ENCODE peak calls at places on chromosome 18, in seven cellular contexts. B is hepatocyte, G is astrocyte, Z is tibial artery, U is suprapubic skin, L is neuronal stem cell, D is IMR-90. E is an unnamed sample.
A peak's percentile ranks its signal among the peaks of the same experiment; 100 is the strongest.

GRCh38 chr18:13577091-13577697 is 149.2 kb downstream of the FAM210A start:
- DNase-seq in B (no peak), G (peak; percentile 60), Z (no peak), U (no peak), L (no peak), D (peak; percentile 7), E (no peak)

GRCh38 chr18:68448736-68449135 is 266.2 kb downstream of the TMX3 start:
- DNase-seq in B (no peak), G (peak; percentile 94), Z (no peak), U (no peak), L (no peak), D (peak; percentile 86), E (no peak)

GRCh38 chr18:54712315-54712714 is 116.0 kb upstream of the RAB27B start:
- DNase-seq in B (no peak), G (peak; percentile 76), Z (no peak), U (no peak), L (no peak), D (peak; percentile 87), E (no peak)

GRCh38 chr18:45764000-45764686 is 40.2 kb downstream of the SLC14A1 start:
- DNase-seq in B (no peak), G (no peak), Z (no peak), U (no peak), L (no peak), D (peak; percentile 67), E (no peak)

GRCh38 chr18:50569930-50570329 is 10.0 kb downstream of the MAPK4 start:
- DNase-seq in B (no peak), G (no peak), Z (no peak), U (no peak), L (no peak), D (no peak), E (no peak)

GRCh38 chr18:44589709-44590108 is 91.0 kb upstream of the SETBP1 start:
- DNase-seq in B (peak; percentile 17), G (peak; percentile 92), Z (no peak), U (no peak), L (no peak), D (peak; percentile 74), E (no peak)

GRCh38 chr18:70335892-70336726 is 47.3 kb downstream of the SOCS6 start:
- DNase-seq in B (peak; percentile 26), G (no peak), Z (no peak), U (no peak), L (no peak), D (no peak), E (no peak)

GRCh38 chr18:58792086-58792485 is 72.6 kb upstream of the ZNF532 start:
- DNase-seq in B (no peak), G (no peak), Z (no peak), U (no peak), L (no peak), D (no peak), E (no peak)

GRCh38 chr18:58005036-58005435 is 39.0 kb upstream of the NEDD4L start:
- DNase-seq in B (no peak), G (peak; percentile 54), Z (no peak), U (no peak), L (no peak), D (peak; percentile 40), E (no peak)

GRCh38 chr18:24465491-24465890 is 5.1 kb downstream of the HRH4 start:
- DNase-seq in B (no peak), G (no peak), Z (no peak), U (no peak), L (no peak), D (no peak), E (no peak)

GRCh38 chr18:14925281-14925709 is 177.3 kb downstream of the ANKRD30B start:
- DNase-seq in B (no peak), G (no peak), Z (no peak), U (peak; percentile 64), L (no peak), D (no peak), E (no peak)
- H3K9me3 ChIP-seq in B (no peaks in the 10 kb centered on the region), G (peaks cover 17% of the 10 kb centered on the region), Z (no peaks in the 10 kb centered on the region), U (no peaks in the 10 kb centered on the region), L (peaks cover 31% of the 10 kb centered on the region), D (peaks cover 38% of the 10 kb centered on the region), E (no peaks in the 10 kb centered on the region)

DNA sequence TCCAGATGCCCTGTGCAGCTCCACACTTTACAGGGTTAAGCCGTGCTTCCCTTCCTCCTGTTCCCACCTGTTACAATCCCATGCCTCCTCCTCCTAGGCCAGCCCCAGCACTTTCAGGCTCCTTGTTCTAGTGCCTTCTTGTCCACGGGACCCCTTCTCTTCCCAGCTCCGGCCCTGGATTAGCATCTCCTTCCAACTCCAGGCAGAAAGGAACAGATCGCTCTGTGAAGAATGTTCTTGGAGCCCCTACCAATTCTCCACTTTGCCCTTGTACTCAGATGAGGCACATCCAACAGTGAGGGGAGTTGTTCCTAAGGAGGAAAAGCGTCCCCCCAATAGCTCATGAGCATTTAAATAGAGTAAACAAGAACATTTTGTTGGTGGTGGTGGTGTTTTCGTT is 72.7 kb downstream of the CABLES1 start:
- DNase-seq in B (no peak), G (no peak), Z (no peak), U (no peak), L (no peak), D (no peak), E (no peak)
- H3K9me3 ChIP-seq in B (no peaks in the 10 kb centered on the region), G (peaks cover 7% of the 10 kb centered on the region), Z (no peaks in the 10 kb centered on the region), U (no peaks in the 10 kb centered on the region), L (peaks cover 4% of the 10 kb centered on the region), D (peaks cover 7% of the 10 kb centered on the region), E (no peaks in the 10 kb centered on the region)

GRCh38 chr18:8088626-8089025 is 520.6 kb upstream of the RAB12 start:
- DNase-seq in B (no peak), G (no peak), Z (no peak), U (no peak), L (no peak), D (no peak), E (no peak)
- H3K9me3 ChIP-seq in B (no peaks in the 10 kb centered on the region), G (no peaks in the 10 kb centered on the region), Z (no peaks in the 10 kb centered on the region), U (no peaks in the 10 kb centered on the region), L (no peaks in the 10 kb centered on the region), D (no peaks in the 10 kb centered on the region), E (no peaks in the 10 kb centered on the region)

GRCh38 chr18:43514747-43515146 is 237.5 kb upstream of the SYT4 start:
- DNase-seq in B (no peak), G (no peak), Z (no peak), U (no peak), L (no peak), D (no peak), E (no peak)

DNA sequence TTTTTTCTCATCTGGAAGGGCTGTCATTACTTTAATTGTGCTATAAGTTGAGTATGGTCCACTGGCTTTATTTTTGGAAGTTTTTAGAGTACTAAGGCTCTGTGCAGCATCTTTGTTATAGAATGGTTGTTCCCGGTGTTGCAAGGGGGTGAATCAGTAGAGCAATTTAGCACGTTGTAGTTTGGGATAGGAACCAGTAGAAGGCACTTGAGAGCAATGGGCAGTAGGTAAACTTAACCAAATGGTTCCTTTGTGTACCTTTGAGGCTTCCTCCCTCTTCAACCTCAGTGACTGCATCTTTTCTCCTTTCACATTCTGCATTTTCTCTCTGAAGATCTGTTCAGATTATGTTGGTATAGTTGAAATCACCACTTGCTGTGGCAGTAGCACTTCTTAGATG is 238.2 kb upstream of the SYT4 start:
- DNase-seq in B (no peak), G (no peak), Z (no peak), U (no peak), L (no peak), D (no peak), E (no peak)
- H3K9me3 ChIP-seq in B (no peaks in the 10 kb centered on the region), G (peaks cover 5% of the 10 kb centered on the region), Z (no peaks in the 10 kb centered on the region), U (peaks cover 12% of the 10 kb centered on the region), L (peaks cover 5% of the 10 kb centered on the region), D (peaks cover 8% of the 10 kb centered on the region), E (no peaks in the 10 kb centered on the region)

GRCh38 chr18:31718386-31718785 is 34.0 kb upstream of the B4GALT6 start:
- DNase-seq in B (no peak), G (no peak), Z (no peak), U (no peak), L (no peak), D (no peak), E (no peak)

GRCh38 chr18:31722369-31722957 is 38.1 kb upstream of the B4GALT6 start:
- DNase-seq in B (peak; percentile 86), G (peak; percentile 36), Z (peak; percentile 79), U (peak; percentile 84), L (peak; percentile 71), D (peak; percentile 63), E (peak; percentile 16)

GRCh38 chr18:31721596-31721995 is 37.2 kb upstream of the B4GALT6 start:
- DNase-seq in B (no peak), G (no peak), Z (no peak), U (no peak), L (no peak), D (no peak), E (no peak)

GRCh38 chr18:31720867-31721266 is 36.5 kb upstream of the B4GALT6 start:
- DNase-seq in B (no peak), G (peak; percentile 25), Z (no peak), U (no peak), L (no peak), D (no peak), E (no peak)

GRCh38 chr18:31719363-31720006 is 35.1 kb upstream of the B4GALT6 start:
- DNase-seq in B (no peak), G (no peak), Z (no peak), U (no peak), L (no peak), D (no peak), E (no peak)
- H3K9me3 ChIP-seq in B (no peaks in the 10 kb centered on the region), G (no peaks in the 10 kb centered on the region), Z (no peaks in the 10 kb centered on the region), U (no peaks in the 10 kb centered on the region), L (peaks cover 4% of the 10 kb centered on the region), D (peaks cover 3% of the 10 kb centered on the region), E (no peaks in the 10 kb centered on the region)

E was measured in T-helper 17 cell.